ENCODE peak calls at places on chromosomes 5 and 9, in seven cellular contexts. Y is K562; G is CD4-positive, alpha-beta T cell; L is dorsolateral prefrontal cortex; K is cardiac muscle cell; B is AG09319; C is MCF 10A. R is an unnamed sample.

GRCh38 chr5:10573487-10574145 is 9.7 kb downstream of the ANKRD33B start:
- DNase-seq in Y (no peak), G (no peak), L (no peak), K (no peak), B (no peak), C (no peak), R (no peak)

GRCh38 chr5:33313150-33313549 is 127.6 kb upstream of the TARS1 start:
- DNase-seq in Y (peak), G (no peak), L (no peak), K (peak), B (peak), C (peak), R (peak)

GRCh38 chr5:106827061-106827460 is 843.7 kb downstream of the EFNA5 start:
- DNase-seq in Y (no peak), G (no peak), L (no peak), K (no peak), B (no peak), C (no peak), R (no peak)

GRCh38 chr5:87394407-87394806 is 18.3 kb downstream of the CCNH start:
- DNase-seq in Y (no peak), G (no peak), L (no peak), K (peak), B (peak), C (peak), R (no peak)

GRCh38 chr5:92969781-92970237 is 611.2 kb downstream of the NR2F1-AS1 start:
- DNase-seq in Y (no peak), G (no peak), L (no peak), K (no peak), B (no peak), C (no peak), R (no peak)

GRCh38 chr5:151745071-151745705 is 13.2 kb downstream of the ATOX1 start:
- DNase-seq in Y (no peak), G (no peak), L (peak), K (peak), B (no peak), C (peak), R (no peak)

GRCh38 chr5:170633235-170634041 is 129.6 kb downstream of the KCNIP1 start:
- DNase-seq in Y (peak), G (no peak), L (no peak), K (peak), B (peak), C (peak), R (peak)

GRCh38 chr5:164358531-164359259 is 853.3 kb downstream of the MAT2B start:
- DNase-seq in Y (peak), G (no peak), L (no peak), K (peak), B (no peak), C (peak), R (no peak)

GRCh38 chr5:124783794-124784193 is 37.4 kb upstream of the ZNF608 start:
- DNase-seq in Y (no peak), G (no peak), L (no peak), K (peak), B (peak), C (peak), R (no peak)

GRCh38 chr5:61053937-61054336 is 108.3 kb downstream of the SMIM15 start:
- DNase-seq in Y (no peak), G (no peak), L (no peak), K (no peak), B (no peak), C (peak), R (no peak)

GRCh38 chr9:136481558-136481957 is 1.3 kb downstream of the SEC16A start:
- DNase-seq in Y (no peak), G (no peak), L (no peak), K (no peak), B (no peak), C (no peak), R (no peak)

GRCh38 chr9:98248737-98249474 is 6.5 kb downstream of the TBC1D2 start:
- DNase-seq in Y (peak), G (no peak), L (no peak), K (peak), B (peak), C (peak), R (no peak)

GRCh38 chr5:65984098-65984885 is 57.9 kb downstream of the ERBIN start:
- DNase-seq in Y (no peak), G (no peak), L (no peak), K (no peak), B (no peak), C (no peak), R (peak)

GRCh38 chr9:134229466-134230091 is 65.2 kb upstream of the RNU6ATAC start:
- DNase-seq in Y (no peak), G (no peak), L (no peak), K (no peak), B (no peak), C (no peak), R (no peak)

GRCh38 chr5:75668988-75669760 is 48.1 kb downstream of the POC5 start:
- DNase-seq in Y (peak), G (no peak), L (no peak), K (peak), B (no peak), C (peak), R (no peak)

GRCh38 chr5:16489322-16489791 is 23.8 kb upstream of the ZNF622 start:
- DNase-seq in Y (no peak), G (no peak), L (no peak), K (peak), B (peak), C (peak), R (peak)

GRCh38 chr5:175824621-175825020 is 46.8 kb upstream of the CPLX2 start:
- DNase-seq in Y (no peak), G (no peak), L (no peak), K (no peak), B (no peak), C (no peak), R (no peak)

GRCh38 chr5:180799194-180799593 is 3.4 kb downstream of the MGAT1 start:
- DNase-seq in Y (no peak), G (no peak), L (no peak), K (no peak), B (no peak), C (peak), R (no peak)

GRCh38 chr9:124882221-124882620 is 20.3 kb downstream of the ARPC5L start:
- DNase-seq in Y (no peak), G (no peak), L (no peak), K (no peak), B (no peak), C (no peak), R (no peak)

GRCh38 chr5:458547-459353 is 15.8 kb downstream of the EXOC3 start:
- DNase-seq in Y (no peak), G (no peak), L (no peak), K (no peak), B (peak), C (peak), R (no peak)

GRCh38 chr5:174601937-174602336 is 122.4 kb upstream of the MSX2 start:
- DNase-seq in Y (no peak), G (no peak), L (no peak), K (no peak), B (no peak), C (no peak), R (no peak)

GRCh38 chr5:612498-613424 is 621 bp downstream of the CEP72 start:
- DNase-seq in Y (no peak), G (no peak), L (peak), K (peak), B (no peak), C (peak), R (peak)

GRCh38 chr9:104362912-104363472 is 141.1 kb upstream of the OR13F1 start:
- DNase-seq in Y (no peak), G (no peak), L (no peak), K (no peak), B (no peak), C (no peak), R (no peak)

GRCh38 chr5:30030110-30030509 is 1163.4 kb upstream of the CDH6 start:
- DNase-seq in Y (no peak), G (no peak), L (no peak), K (no peak), B (no peak), C (peak), R (no peak)

GRCh38 chr9:96420468-96421219 is 2.5 kb upstream of the ZNF367 start:
- DNase-seq in Y (no peak), G (no peak), L (no peak), K (peak), B (peak), C (peak), R (peak)

GRCh38 chr9:113665756-113666155 is 202.2 kb downstream of the RGS3 start:
- DNase-seq in Y (no peak), G (no peak), L (no peak), K (no peak), B (no peak), C (no peak), R (no peak)

GRCh38 chr9:470041-470781 is 255.5 kb downstream of the DOCK8 start:
- DNase-seq in Y (peak), G (peak), L (peak), K (peak), B (peak), C (peak), R (peak)

GRCh38 chr5:2158767-2159166 is 276.0 kb upstream of the IRX4 start:
- DNase-seq in Y (no peak), G (no peak), L (no peak), K (no peak), B (no peak), C (peak), R (no peak)

GRCh38 chr9:130451509-130452388 is 7.0 kb downstream of the ASS1 start:
- DNase-seq in Y (peak), G (no peak), L (peak), K (peak), B (peak), C (peak), R (peak)

GRCh38 chr9:112914524-112914923 is 23.8 kb upstream of the SLC46A2 start:
- DNase-seq in Y (no peak), G (no peak), L (no peak), K (peak), B (no peak), C (no peak), R (peak)

GRCh38 chr5:139787568-139788293 is 7.9 kb upstream of the PSD2 start:
- DNase-seq in Y (peak), G (peak), L (peak), K (peak), B (peak), C (peak), R (peak)

DNA sequence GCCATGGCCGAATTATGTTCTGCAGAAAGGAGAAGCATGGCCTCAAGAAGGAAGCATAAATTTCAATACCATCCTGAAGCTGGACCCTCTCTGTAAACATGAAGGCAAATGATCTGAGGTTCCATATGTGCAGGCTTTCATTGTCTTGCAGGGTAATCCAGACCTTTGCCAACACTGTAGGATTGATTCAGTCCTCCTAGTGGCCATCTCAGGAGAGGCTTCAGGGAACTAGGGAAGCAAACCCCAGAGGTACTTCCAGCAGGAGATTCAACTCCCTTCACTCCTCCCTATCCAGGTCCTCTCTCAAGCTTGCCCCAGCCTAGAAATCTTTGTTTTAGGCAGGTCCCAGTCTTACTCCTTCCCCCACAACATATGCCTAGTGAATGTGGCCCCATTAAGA is 99.3 kb upstream of the HCN1 start:
- DNase-seq in Y (no peak), G (no peak), L (no peak), K (no peak), B (no peak), C (no peak), R (no peak)
- TF ChIP-seq CTCF in Y (no peak), G (no peak), L (no peak), K (no peak), B (no peak), C (no peak), R (peak)

GRCh38 chr5:5419291-5420210 is 2.9 kb upstream of the ICE1 start:
- DNase-seq in Y (peak), G (no peak), L (no peak), K (peak), B (no peak), C (peak), R (peak)
- TF ChIP-seq CTCF in Y (peak), G (peak), L (peak), K (peak), B (peak), C (peak), R (peak)

GRCh38 chr5:131581710-131582109 is 53.3 kb downstream of the RAPGEF6 start:
- DNase-seq in Y (no peak), G (no peak), L (no peak), K (no peak), B (no peak), C (no peak), R (no peak)

GRCh38 chr5:131589510-131590348 is 45.3 kb downstream of the RAPGEF6 start:
- DNase-seq in Y (peak), G (peak), L (no peak), K (peak), B (peak), C (peak), R (peak)

DNA sequence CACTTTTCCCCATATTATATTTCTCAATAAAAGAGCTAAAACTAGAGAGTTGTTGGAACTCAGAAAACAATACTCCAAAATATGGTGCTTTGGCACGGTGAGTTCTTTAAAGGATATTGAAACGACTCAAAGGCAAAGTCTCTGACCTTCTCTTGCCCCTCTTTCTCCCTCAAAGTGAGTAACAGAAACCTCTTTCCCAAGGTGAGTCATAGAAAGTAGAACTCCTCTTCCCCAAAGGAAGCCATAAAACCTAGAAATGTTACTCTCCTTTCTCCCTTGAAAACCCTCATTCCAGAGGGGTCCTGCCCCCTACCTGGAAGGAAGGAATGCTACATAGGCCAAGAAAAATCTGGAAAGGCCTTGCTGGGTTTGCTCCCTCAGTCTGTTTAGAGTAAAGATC is 47.5 kb downstream of the RAPGEF6 start:
- DNase-seq in Y (no peak), G (no peak), L (no peak), K (no peak), B (no peak), C (peak), R (no peak)
- TF ChIP-seq CTCF in Y (no peak), G (no peak), L (no peak), K (no peak), B (no peak), C (no peak), R (no peak)

DNA sequence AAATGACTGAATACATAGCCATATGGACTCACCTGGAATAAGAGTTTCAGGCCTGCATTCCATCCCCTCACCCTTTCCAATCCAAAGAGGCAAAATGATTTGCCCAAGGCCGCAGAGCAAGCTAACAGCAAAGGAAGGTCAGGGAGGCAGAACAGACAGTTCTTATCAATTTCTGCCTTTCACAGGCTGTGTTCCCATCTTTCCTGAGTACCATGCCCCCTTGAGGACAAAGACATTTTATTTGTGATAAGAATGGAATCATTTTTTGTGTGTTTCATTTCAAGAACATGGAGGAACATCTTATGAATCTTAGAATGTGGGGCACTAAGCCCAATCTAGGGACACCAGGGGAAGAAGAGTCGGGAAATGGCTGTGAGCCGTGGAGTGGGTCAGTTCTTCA is 13.9 kb downstream of the LHFPL2 start:
- DNase-seq in Y (peak), G (no peak), L (no peak), K (no peak), B (no peak), C (no peak), R (peak)
- TF ChIP-seq CTCF in Y (peak), G (no peak), L (no peak), K (peak), B (peak), C (no peak), R (peak)

DNA sequence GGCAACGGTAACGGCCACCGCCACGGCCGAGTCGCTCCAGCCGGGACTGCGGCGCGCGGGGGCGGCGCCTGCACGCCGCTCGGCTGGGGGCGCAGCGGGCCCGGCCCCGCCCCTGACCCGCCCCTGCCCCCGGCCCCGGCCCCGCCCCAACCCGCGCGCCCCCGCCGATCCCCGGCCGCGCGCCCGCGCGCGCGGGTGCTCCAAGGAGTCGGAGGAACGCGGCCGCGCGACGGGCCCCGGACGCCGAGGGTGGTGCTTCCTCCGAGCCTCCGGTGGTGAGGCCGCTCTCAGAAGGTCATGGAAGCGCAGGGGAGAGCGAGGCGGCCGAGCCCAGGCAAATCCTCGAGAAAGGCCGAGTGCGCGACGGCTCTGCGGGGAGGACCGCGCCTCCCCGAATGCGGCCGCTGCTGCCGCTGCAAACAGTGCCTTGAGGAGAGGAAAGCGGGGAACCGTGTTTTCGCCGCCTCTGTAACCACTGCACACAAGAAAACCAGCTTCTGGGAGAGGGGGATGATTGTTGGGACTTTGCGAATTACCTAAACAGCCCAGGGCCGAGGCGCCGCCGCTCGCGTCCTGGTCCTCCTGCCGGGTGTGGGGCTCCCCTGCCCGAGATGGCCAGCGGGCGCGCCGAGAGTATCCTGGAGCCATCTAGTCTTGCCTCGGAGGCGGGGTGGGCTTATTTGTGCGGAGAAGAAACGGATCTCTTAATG is at the start of gene LIFR:
- DNase-seq in Y (peak), G (peak), L (peak), K (peak), B (peak), C (peak), R (peak)
- TF ChIP-seq CTCF in Y (no peak), G (no peak), L (no peak), K (no peak), B (no peak), C (no peak), R (no peak)

DNA sequence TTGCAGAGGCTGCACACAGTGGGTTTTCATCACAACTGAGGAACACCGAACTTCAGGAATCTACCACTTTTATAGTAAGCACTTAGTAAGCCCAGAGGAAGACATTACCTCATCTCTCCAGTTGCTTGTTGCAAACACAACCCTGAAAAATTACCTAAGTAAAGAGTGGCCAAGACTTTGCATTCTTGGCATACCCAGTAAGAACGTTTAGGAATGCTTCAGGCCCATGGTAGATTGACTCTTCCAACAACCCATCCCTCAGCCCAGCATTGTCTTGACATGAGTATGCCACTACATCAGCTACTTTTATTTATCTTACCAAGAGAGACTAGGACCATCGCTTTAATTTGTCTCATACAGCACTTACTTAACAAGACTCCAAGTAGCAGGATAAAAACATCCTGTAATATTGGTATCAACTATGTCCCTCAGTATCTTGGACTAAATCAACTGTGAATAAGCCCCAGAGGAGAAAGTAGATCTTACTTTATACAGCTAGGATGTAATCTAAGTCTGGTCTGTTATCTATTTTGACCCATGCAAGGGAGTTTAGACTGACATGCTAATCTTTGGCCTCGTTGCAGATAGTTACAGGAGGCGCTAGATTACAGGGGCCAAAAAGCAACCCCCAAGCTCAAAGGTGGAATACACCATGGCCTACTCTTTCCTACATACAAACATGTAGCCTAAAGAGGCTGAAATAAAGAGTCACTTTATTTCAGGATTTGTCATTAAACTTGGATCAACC is 114.9 kb downstream of the INVS start:
- DNase-seq in Y (no peak), G (no peak), L (no peak), K (peak), B (no peak), C (no peak), R (no peak)
- TF ChIP-seq CTCF in Y (no peak), G (no peak), L (no peak), K (no peak), B (no peak), C (no peak), R (no peak)

DNA sequence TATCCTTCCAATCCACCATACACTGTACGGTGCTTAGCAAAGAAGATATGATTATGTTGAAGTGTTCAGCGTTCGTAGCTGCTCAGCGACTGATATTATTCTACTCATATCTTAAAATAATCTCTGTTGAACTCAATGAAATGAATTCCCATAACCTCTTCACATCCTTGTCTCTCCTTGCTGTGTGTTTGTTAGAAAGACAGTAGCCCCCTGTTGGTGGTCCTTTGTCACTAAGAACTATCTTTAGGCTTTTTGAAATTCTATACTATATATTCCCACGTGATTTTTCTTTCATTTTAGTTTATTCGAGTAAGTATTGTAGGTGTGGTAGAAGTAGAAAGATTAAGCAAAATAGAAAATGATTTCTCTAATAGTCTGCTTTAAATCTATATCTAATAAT is 762.8 kb upstream of the WWC1 start:
- DNase-seq in Y (no peak), G (no peak), L (no peak), K (no peak), B (no peak), C (no peak), R (no peak)
- TF ChIP-seq CTCF in Y (no peak), G (no peak), L (no peak), K (no peak), B (no peak), C (no peak), R (peak)

R was measured in A673.